ENCODE peak calls at places on chromosomes 4 and X, in six cellular contexts. L, D, T, B, H and S are unnamed samples. For H3K4me1 and H3K9me3, the result is how much of the 10 kb centered on the place peaks cover.

GRCh38 chr4:25590171-25590570 is 65.5 kb upstream of the SLC34A2 start:
- DNase-seq in L (no peak), D (no peak), T (no peak), B (no peak), H (no peak), S (no peak)

GRCh38 chrX:82816001-82816400 is 692.1 kb upstream of the POU3F4 start:
- DNase-seq in L (no peak), D (no peak), T (no peak), B (no peak), H (no peak), S (no peak)

GRCh38 chr4:56906534-56906933 is 1.2 kb upstream of the REST start:
- DNase-seq in L (no peak), D (no peak), T (no peak), B (no peak), H (no peak), S (no peak)

GRCh38 chr4:169050308-169050707 is 40.3 kb upstream of the CBR4 start:
- DNase-seq in L (no peak), D (no peak), T (no peak), B (no peak), H (peak), S (no peak)

GRCh38 chr4:185811509-185812364 is at the start of gene SORBS2:
- DNase-seq in L (no peak), D (peak), T (no peak), B (peak), H (no peak), S (no peak)

GRCh38 chr4:100189820-100190642 is at the start of gene DDIT4L:
- DNase-seq in L (no peak), D (peak), T (no peak), B (peak), H (peak), S (no peak)

GRCh38 chrX:97685753-97686152 is 802.0 kb downstream of the RPA4 start:
- DNase-seq in L (no peak), D (no peak), T (peak), B (peak), H (no peak), S (no peak)

GRCh38 chrX:134542485-134542884 is 82.5 kb downstream of the HPRT1 start:
- DNase-seq in L (no peak), D (no peak), T (peak), B (peak), H (no peak), S (no peak)

GRCh38 chrX:104391905-104392304 is 137.2 kb upstream of the ESX1 start:
- DNase-seq in L (no peak), D (no peak), T (no peak), B (no peak), H (no peak), S (no peak)

GRCh38 chr4:74619931-74620702 is 174.2 kb downstream of the BTC start:
- DNase-seq in L (no peak), D (no peak), T (no peak), B (peak), H (no peak), S (no peak)

GRCh38 chr4:74618166-74618565 is 173.2 kb downstream of the AREG start:
- DNase-seq in L (no peak), D (no peak), T (no peak), B (no peak), H (no peak), S (no peak)

GRCh38 chr4:74615411-74615810 is 170.5 kb downstream of the AREG start:
- DNase-seq in L (no peak), D (no peak), T (no peak), B (no peak), H (no peak), S (no peak)

GRCh38 chr4:74621616-74622015 is 172.7 kb downstream of the BTC start:
- DNase-seq in L (no peak), D (no peak), T (no peak), B (no peak), H (no peak), S (no peak)

DNA sequence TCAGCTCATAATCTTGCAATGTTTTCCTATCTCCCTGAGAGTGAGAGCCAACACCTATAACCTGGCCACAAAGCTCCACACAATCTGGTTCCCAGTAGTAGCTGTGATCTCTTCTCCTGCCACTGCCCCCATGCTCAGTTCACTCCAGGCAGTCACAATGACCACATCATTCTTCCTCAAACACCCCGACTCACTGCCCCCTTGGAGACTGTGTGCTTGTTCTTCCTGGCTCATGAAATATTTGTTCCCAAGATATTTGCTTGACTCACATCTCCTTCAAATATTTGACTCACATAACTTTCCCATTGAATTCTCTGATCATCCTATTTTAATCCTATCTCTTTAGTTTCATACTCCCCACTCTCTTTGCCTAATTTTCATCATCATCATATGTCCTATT is 173.7 kb downstream of the AREG start:
- DNase-seq in L (no peak), D (no peak), T (no peak), B (peak), H (no peak), S (no peak)
- H3K4me1 ChIP-seq in L (under half), D (under half), T (under half), B (under half), H (under half), S (under half)

DNA sequence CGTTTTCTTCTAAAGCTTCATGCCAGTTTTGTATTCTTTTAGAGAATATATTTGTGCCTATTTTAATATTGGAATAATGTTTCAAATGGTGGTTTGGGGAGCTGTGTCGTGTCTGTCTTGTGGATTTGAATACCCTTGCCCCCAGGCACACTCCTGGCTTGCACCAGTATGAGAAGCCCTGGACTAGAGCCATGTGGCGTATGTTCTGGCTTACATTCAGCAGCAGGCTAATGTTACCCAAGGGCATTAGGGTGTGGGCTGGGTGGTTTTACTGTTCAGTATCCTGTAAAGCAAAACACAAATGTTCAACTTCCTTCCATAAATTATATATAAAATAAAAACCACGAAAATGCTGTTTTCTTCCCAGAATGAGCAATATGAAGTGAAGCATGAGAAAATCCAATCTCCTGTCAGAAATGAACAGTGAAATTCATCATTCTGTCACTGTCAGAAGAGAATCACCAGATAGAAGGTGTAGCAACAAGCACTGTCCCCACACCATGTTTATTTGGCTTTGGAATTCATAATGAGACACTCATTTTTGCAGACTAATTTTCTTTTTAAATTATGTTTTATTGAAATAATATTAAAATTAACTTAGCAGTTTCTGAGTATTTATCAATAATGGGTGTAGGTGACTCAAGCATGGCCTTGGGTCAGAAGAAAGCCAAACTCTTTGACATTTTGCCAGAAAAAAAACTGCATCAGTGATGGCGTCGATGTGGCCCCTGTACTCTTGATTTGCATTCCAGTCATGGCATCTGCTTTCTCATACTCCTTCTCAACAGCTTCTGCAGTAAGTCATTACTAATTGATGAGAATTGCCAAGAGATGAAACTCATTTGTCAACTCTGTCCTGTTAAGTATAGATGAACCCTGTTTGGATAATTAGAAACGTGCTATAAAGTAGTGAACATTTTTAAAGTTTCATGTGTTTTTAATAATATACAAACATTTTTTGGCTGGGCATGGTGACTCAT is 43.8 kb downstream of the WWC2 start:
- DNase-seq in L (no peak), D (peak), T (no peak), B (peak), H (no peak), S (no peak)
- H3K27ac ChIP-seq in L (no peak), D (no peak), T (no peak), B (peak), H (no peak), S (no peak)

DNA sequence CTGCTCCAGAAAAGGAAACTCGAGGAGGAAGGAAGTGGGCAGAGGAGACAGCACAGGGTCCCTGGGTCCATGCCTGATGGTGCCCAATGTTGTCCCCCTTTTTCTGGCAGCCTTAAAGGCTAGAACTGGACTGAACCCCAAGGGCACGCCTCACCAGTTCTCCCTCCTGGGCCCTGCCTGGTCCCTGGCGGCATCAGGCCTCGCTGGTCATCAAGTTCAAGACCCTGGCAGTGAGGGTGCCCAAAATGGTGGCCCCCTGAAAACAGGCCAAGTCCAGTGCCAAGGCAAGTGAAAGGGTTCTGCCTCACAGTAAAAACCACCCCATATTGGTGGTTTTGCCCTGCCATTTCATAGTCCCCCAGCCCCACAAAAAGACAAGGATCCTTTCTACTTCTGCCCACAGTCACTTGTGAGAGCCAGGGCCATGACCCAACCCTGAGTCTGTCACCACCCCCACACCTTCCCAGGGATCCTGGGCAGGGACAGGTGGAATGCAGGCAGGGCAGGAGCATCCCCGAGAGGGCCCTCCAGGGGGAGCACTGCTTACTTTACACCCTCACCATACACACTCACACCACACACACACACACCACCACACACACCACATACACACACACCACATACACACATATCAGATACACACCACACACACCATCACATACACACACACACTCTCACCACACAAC is 107.6 kb downstream of the DCTD start:
- DNase-seq in L (no peak), D (no peak), T (peak), B (peak), H (no peak), S (no peak)
- H3K9me3 ChIP-seq in L (under half), D (under half), T (under half), B (under half), H (under half), S (under half)

GRCh38 chr4:3307060-3307459 is 14.2 kb downstream of the RGS12 start:
- DNase-seq in L (no peak), D (no peak), T (no peak), B (no peak), H (no peak), S (no peak)
- H3K4me1 ChIP-seq in L (under half), D (under half), T (under half), B (under half), H (under half), S (under half)

DNA sequence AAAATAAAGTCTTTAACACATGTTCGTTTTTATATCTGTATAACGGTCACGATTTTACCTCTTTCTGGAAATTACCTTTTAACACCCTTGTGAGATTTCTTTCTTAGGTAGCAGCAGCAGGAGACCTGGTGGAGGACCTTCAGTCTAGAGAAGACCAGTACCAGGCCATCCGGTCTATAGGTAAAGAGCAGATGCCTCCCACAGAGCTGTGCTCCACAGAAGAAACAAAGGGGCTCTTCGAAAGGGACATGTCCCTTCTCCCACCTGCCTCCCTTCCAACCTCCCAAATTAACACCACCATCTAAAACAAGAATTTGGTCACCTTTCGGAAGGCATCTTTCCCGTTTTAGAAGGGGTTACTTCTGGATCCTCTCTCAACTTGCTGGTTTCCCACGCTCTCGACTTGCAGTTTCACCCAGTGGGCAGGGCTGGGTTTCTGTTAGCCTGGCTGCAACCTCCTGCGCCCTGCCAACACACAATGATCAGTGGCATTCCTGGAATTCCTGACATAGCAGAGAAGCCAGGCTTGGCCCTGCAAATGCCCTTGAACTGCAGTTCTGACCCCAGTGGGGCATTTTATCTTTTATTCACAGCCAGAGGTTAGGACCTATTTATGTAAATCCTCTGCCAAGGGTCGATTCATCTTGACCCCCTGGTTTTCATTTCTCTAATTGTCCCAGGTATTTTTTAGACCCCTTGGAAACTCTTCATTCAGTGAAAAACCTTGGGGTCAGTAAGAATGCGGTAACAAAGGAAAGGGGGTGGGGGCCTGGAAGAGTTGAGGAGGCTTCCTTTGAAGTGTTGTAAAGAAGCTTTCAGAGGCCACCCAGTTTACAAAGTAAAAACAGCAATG is 217.8 kb downstream of the ZNF674 start:
- DNase-seq in L (no peak), D (peak), T (no peak), B (peak), H (no peak), S (no peak)
- H3K27ac ChIP-seq in L (no peak), D (peak), T (no peak), B (no peak), H (no peak), S (no peak)

GRCh38 chrX:77755561-77755960 is 30.5 kb downstream of the ATRX start:
- DNase-seq in L (no peak), D (no peak), T (no peak), B (no peak), H (no peak), S (no peak)
- H3K9me3 ChIP-seq in L (under half), D (under half), T (under half), B (under half), H (under half), S (under half)

GRCh38 chrX:136207546-136207945 is 43.7 kb downstream of the MAP7D3 start:
- DNase-seq in L (no peak), D (no peak), T (no peak), B (no peak), H (no peak), S (no peak)
- H3K4me1 ChIP-seq in L (under half), D (under half), T (under half), B (under half), H (under half), S (under half)

GRCh38 chr4:102259081-102259480 is 86.2 kb downstream of the SLC39A8 start:
- DNase-seq in L (no peak), D (no peak), T (no peak), B (no peak), H (no peak), S (no peak)

GRCh38 chr4:102263024-102263787 is 82.1 kb downstream of the SLC39A8 start:
- DNase-seq in L (no peak), D (no peak), T (peak), B (peak), H (no peak), S (peak)

GRCh38 chr4:102253860-102254259 is 91.4 kb downstream of the SLC39A8 start:
- DNase-seq in L (no peak), D (no peak), T (no peak), B (no peak), H (no peak), S (no peak)

GRCh38 chr4:102259702-102260101 is 85.6 kb downstream of the SLC39A8 start:
- DNase-seq in L (no peak), D (no peak), T (no peak), B (no peak), H (no peak), S (no peak)
- H3K27ac ChIP-seq in L (no peak), D (no peak), T (no peak), B (no peak), H (no peak), S (no peak)

DNA sequence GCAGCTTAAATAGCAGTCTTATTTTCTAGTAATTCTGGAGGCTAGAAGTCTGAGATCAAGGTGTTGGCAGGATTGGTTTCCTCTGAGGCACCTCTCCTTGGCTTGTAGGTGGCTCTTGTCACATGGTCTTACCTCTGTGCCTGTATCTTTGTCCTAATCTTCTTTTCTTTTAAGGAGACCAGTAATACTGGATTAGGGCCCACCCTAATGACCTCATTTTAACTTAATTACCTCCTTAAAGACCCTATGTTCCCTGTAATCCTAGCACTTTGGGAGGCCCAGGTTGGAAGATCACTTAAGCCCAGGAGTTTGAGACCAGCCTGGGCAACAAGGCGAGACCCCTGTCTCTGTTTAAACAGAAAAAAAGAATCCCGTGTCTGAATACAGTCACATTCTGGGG is 38.9 kb downstream of the ARHGAP10 start:
- DNase-seq in L (no peak), D (no peak), T (no peak), B (no peak), H (no peak), S (no peak)
- H3K9me3 ChIP-seq in L (under half), D (under half), T (under half), B (under half), H (under half), S (under half)